ENCODE peak calls at places on chromosomes 7 and 10, in eight cellular contexts. M is left cardiac atrium; Z is bronchial epithelial cell; E is memory B cell; P is central memory CD4-positive, alpha-beta T cell; V is heart right ventricle; S is T-cell; N is EL. A is an unnamed sample.

GRCh38 chr7:148847815-148848726 is 36.0 kb downstream of the EZH2 start:
- DNase-seq in M (no peak), Z (no peak), E (no peak), P (no peak), V (no peak), S (no peak), N (no peak), A (no peak)

GRCh38 chr10:117597216-117597615 is 54.7 kb downstream of the EMX2 start:
- DNase-seq in M (no peak), Z (peak; percentile 8), E (no peak), P (no peak), V (no peak), S (no peak), N (peak; percentile 58), A (peak; percentile 58)

GRCh38 chr7:68246189-68246633 is 1249.6 kb downstream of the TYW1 start:
- DNase-seq in M (no peak), Z (peak; percentile 55), E (no peak), P (no peak), V (no peak), S (no peak), N (no peak), A (peak; percentile 21)

GRCh38 chr10:34134602-34135001 is 680.5 kb downstream of the PARD3 start:
- DNase-seq in M (no peak), Z (no peak), E (no peak), P (no peak), V (no peak), S (no peak), N (no peak), A (no peak)

GRCh38 chr10:78171633-78172032 is 138.0 kb downstream of the RPS24 start:
- DNase-seq in M (no peak), Z (no peak), E (no peak), P (no peak), V (no peak), S (no peak), N (no peak), A (no peak)

GRCh38 chr7:117158941-117159705 is 163.7 kb downstream of the WNT2 start:
- DNase-seq in M (no peak), Z (no peak), E (no peak), P (no peak), V (no peak), S (no peak), N (no peak), A (no peak)

GRCh38 chr10:3926675-3927525 is 141.9 kb upstream of the KLF6 start:
- DNase-seq in M (no peak), Z (no peak), E (no peak), P (no peak), V (no peak), S (no peak), N (no peak), A (no peak)

GRCh38 chr7:105399043-105399725 is 10.5 kb upstream of the SRPK2 start:
- DNase-seq in M (no peak), Z (peak; percentile 38), E (no peak), P (no peak), V (no peak), S (no peak), N (peak; percentile 36), A (peak; percentile 41)

GRCh38 chr7:47361746-47362215 is 220.1 kb downstream of the TNS3 start:
- DNase-seq in M (peak; percentile 54), Z (peak; percentile 98), E (no peak), P (no peak), V (peak; percentile 45), S (no peak), N (peak; percentile 90), A (peak; percentile 98)

GRCh38 chr10:821322-821721 is 110.2 kb downstream of the LARP4B start:
- DNase-seq in M (no peak), Z (no peak), E (no peak), P (no peak), V (no peak), S (no peak), N (peak; percentile 49), A (no peak)

GRCh38 chr10:22643696-22644621 is 70.4 kb downstream of the PIP4K2A start:
- DNase-seq in M (no peak), Z (no peak), E (no peak), P (no peak), V (no peak), S (no peak), N (no peak), A (no peak)

GRCh38 chr10:85927952-85928677 is 438.5 kb downstream of the GRID1 start:
- DNase-seq in M (peak; percentile 25), Z (peak; percentile 84), E (no peak), P (no peak), V (peak; percentile 38), S (no peak), N (no peak), A (no peak)

GRCh38 chr7:54802114-54802513 is 43.1 kb upstream of the SEC61G start:
- DNase-seq in M (no peak), Z (no peak), E (no peak), P (no peak), V (no peak), S (no peak), N (no peak), A (no peak)

GRCh38 chr7:836429-836828 is 4.2 kb downstream of the SUN1 start:
- DNase-seq in M (no peak), Z (no peak), E (no peak), P (no peak), V (no peak), S (no peak), N (peak; percentile 30), A (no peak)

GRCh38 chr10:78149193-78149592 is 115.5 kb downstream of the RPS24 start:
- DNase-seq in M (no peak), Z (peak; percentile 7), E (no peak), P (no peak), V (no peak), S (no peak), N (peak; percentile 78), A (no peak)

GRCh38 chr10:76444034-76444800 is 1012.8 kb downstream of the LRMDA start:
- DNase-seq in M (peak; percentile 50), Z (no peak), E (no peak), P (no peak), V (no peak), S (no peak), N (no peak), A (peak; percentile 61)

GRCh38 chr7:106659963-106660861 is 746 bp downstream of the CCDC71L start:
- DNase-seq in M (peak; percentile 83), Z (peak; percentile 55), E (peak; percentile 77), P (peak; percentile 69), V (peak; percentile 78), S (peak; percentile 50), N (peak; percentile 74), A (peak; percentile 79)

GRCh38 chr10:124008187-124008970 is 85.0 kb downstream of the CHST15 start:
- DNase-seq in M (no peak), Z (no peak), E (no peak), P (no peak), V (no peak), S (no peak), N (no peak), A (no peak)

GRCh38 chr7:127114739-127115265 is 137.9 kb downstream of the GRM8 start:
- DNase-seq in M (no peak), Z (peak; percentile 25), E (no peak), P (no peak), V (no peak), S (no peak), N (no peak), A (no peak)

GRCh38 chr7:28921822-28922221 is 36.3 kb downstream of the TRIL start:
- DNase-seq in M (no peak), Z (peak; percentile 62), E (peak; percentile 38), P (peak; percentile 8), V (no peak), S (no peak), N (peak; percentile 66), A (peak; percentile 81)

GRCh38 chr10:114499630-114500190 is 95.4 kb upstream of the AFAP1L2 start:
- DNase-seq in M (no peak), Z (peak; percentile 99), E (peak; percentile 23), P (peak; percentile 61), V (no peak), S (peak; percentile 35), N (no peak), A (peak; percentile 43)

GRCh38 chr7:159033956-159034938 is 110.4 kb downstream of the VIPR2 start:
- DNase-seq in M (no peak), Z (no peak), E (no peak), P (no peak), V (no peak), S (no peak), N (no peak), A (no peak)

GRCh38 chr7:143882611-143883078 is 19.3 kb downstream of the TCAF1 start:
- DNase-seq in M (peak; percentile 84), Z (no peak), E (no peak), P (no peak), V (peak; percentile 85), S (no peak), N (peak; percentile 72), A (no peak)

GRCh38 chr7:133912916-133913697 is 214.0 kb upstream of the LRGUK start:
- DNase-seq in M (no peak), Z (peak; percentile 93), E (no peak), P (no peak), V (no peak), S (no peak), N (peak; percentile 63), A (peak; percentile 81)

GRCh38 chr10:86262671-86263165 is 103.9 kb downstream of the GRID1 start:
- DNase-seq in M (no peak), Z (no peak), E (no peak), P (no peak), V (no peak), S (no peak), N (no peak), A (no peak)

GRCh38 chr7:169165-169853 is 23.1 kb upstream of the FAM20C start:
- DNase-seq in M (no peak), Z (no peak), E (no peak), P (no peak), V (no peak), S (no peak), N (no peak), A (no peak)

A was measured in PC-3.